ENCODE peak calls at places on chromosomes 4 and X, in ten cellular contexts. B, L, G, O, K, X, J, E, I and N are unnamed samples.
A peak's percentile ranks its signal among the peaks of the same experiment; 100 is the strongest.

GRCh38 chrX:39772057-39772832 is 325.5 kb downstream of the BCOR start:
- DNase-seq in K (no peak), G (no peak), L (no peak), X (peak; percentile 4), E (no peak), I (no peak), B (peak; percentile 94), O (peak; percentile 44), J (no peak), N (no peak)

GRCh38 chr4:168857546-168858314 is 152.3 kb downstream of the CBR4 start:
- DNase-seq in E (no peak), X (no peak), O (peak; percentile 58), B (no peak), L (no peak), J (no peak), I (no peak), G (no peak), K (no peak), N (no peak)

GRCh38 chrX:21989415-21989814 is 42.7 kb upstream of the PHEX start:
- DNase-seq in X (no peak), J (no peak), L (no peak), K (no peak), I (no peak), O (no peak), B (no peak), E (no peak), G (no peak), N (no peak)

GRCh38 chr4:80078361-80079092 is 5.5 kb upstream of the ANTXR2 start:
- DNase-seq in K (no peak), E (no peak), G (no peak), J (no peak), L (no peak), I (no peak), X (no peak), B (no peak), O (no peak), N (no peak)

GRCh38 chr4:31366041-31366440 is 645.9 kb downstream of the PCDH7 start:
- DNase-seq in J (no peak), G (no peak), K (no peak), B (no peak), E (no peak), I (no peak), L (no peak), O (no peak), X (no peak), N (no peak)

GRCh38 chr4:151624606-151625565 is 135.9 kb downstream of the GATB start:
- DNase-seq in B (no peak), I (no peak), E (no peak), O (no peak), X (no peak), J (no peak), K (peak; percentile 29), G (no peak), L (no peak), N (no peak)

GRCh38 chr4:129747756-129748155 is 651.8 kb downstream of the C4orf33 start:
- DNase-seq in B (no peak), L (no peak), K (no peak), E (no peak), O (no peak), X (no peak), G (no peak), J (no peak), I (no peak), N (no peak)

GRCh38 chrX:24347871-24348270 is 12.6 kb upstream of the SUPT20HL1 start:
- DNase-seq in E (no peak), L (no peak), X (no peak), O (peak; percentile 7), B (no peak), J (no peak), I (no peak), G (no peak), K (no peak), N (no peak)

GRCh38 chr4:104395219-104395618 is 99.5 kb downstream of the CXXC4 start:
- DNase-seq in J (no peak), B (peak; percentile 45), O (no peak), I (no peak), X (no peak), G (no peak), L (peak; percentile 39), K (no peak), E (no peak), N (no peak)

GRCh38 chrX:31236231-31236630 is 164.4 kb upstream of the FTHL17 start:
- DNase-seq in B (no peak), G (no peak), L (no peak), I (no peak), E (no peak), X (no peak), K (no peak), O (no peak), J (peak; percentile 48), N (no peak)

GRCh38 chr4:53015681-53016080 is 153.6 kb downstream of the RASL11B start:
- DNase-seq in B (peak; percentile 74), I (no peak), X (peak; percentile 53), L (peak; percentile 58), E (no peak), J (no peak), K (no peak), G (no peak), O (peak; percentile 81), N (no peak)
- TF ChIP-seq CTCF in B (peak; percentile 92), I (peak; percentile 8), X (peak; percentile 77), L (peak; percentile 91), E (no peak), J (peak; percentile 61), K (peak; percentile 42), G (no peak), O (peak; percentile 63), N (peak; percentile 64)

GRCh38 chr4:43189741-43190140 is 297.2 kb downstream of the GRXCR1 start:
- DNase-seq in B (no peak), X (no peak), G (no peak), J (no peak), O (no peak), L (no peak), I (no peak), K (no peak), E (no peak), N (no peak)
- TF ChIP-seq CTCF in B (no peak), X (no peak), G (no peak), J (no peak), O (no peak), L (no peak), I (no peak), K (no peak), E (no peak), N (no peak)

GRCh38 chr4:15145709-15146108 is 143.4 kb downstream of the CPEB2 start:
- DNase-seq in I (no peak), B (no peak), K (no peak), E (no peak), G (no peak), J (no peak), L (no peak), X (no peak), O (no peak), N (no peak)

GRCh38 chr4:15143551-15143950 is 141.3 kb downstream of the CPEB2 start:
- DNase-seq in E (no peak), I (no peak), B (no peak), O (no peak), L (no peak), X (no peak), K (no peak), J (no peak), G (no peak), N (no peak)

GRCh38 chr4:15142201-15142600 is 139.9 kb downstream of the CPEB2 start:
- DNase-seq in K (no peak), O (no peak), X (no peak), I (no peak), B (no peak), G (no peak), E (no peak), L (no peak), J (no peak), N (no peak)

GRCh38 chr4:15144967-15145295 is 142.7 kb downstream of the CPEB2 start:
- DNase-seq in K (no peak), B (no peak), G (no peak), I (no peak), J (no peak), X (no peak), O (no peak), E (no peak), L (no peak), N (no peak)

DNA sequence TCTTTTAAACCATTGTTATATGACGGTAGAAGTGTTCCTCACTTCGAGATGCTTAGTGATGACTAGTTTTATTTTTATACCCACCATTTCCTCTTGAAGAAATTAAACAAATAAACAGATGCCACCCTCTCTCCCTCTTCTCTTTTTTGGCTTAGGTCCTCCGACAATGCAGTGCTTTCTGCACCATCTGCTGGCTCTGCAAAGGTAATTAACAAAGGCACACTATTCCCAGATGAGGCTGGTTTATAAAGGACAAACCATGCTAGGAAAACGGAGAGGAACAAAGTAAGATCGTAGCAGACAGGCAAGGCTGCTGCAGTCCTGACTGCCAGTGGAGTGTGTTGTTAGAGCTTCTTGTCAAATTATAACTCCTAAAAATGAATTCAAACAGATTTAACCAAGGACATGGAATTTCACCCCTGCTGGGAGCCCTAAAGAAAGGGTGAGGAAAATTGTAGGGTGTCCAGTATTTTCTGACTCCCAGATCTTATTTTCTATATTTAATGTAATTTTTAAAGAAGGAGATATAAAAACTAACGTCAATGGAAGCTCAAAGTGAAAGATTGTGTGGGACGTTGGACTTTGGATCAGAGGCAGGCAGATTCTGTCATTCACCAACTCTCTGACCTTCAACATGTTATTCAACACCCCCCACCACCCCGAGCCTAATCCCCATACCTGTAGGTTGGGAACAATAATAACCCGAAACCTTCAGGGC is 142.1 kb downstream of the CPEB2 start:
- DNase-seq in B (no peak), L (no peak), X (no peak), E (no peak), K (no peak), J (no peak), O (no peak), I (no peak), G (no peak), N (no peak)
- TF ChIP-seq CTCF in B (peak; percentile 33), L (peak; percentile 36), X (no peak), E (no peak), K (no peak), J (no peak), O (no peak), I (no peak), G (no peak), N (peak; percentile 28)

DNA sequence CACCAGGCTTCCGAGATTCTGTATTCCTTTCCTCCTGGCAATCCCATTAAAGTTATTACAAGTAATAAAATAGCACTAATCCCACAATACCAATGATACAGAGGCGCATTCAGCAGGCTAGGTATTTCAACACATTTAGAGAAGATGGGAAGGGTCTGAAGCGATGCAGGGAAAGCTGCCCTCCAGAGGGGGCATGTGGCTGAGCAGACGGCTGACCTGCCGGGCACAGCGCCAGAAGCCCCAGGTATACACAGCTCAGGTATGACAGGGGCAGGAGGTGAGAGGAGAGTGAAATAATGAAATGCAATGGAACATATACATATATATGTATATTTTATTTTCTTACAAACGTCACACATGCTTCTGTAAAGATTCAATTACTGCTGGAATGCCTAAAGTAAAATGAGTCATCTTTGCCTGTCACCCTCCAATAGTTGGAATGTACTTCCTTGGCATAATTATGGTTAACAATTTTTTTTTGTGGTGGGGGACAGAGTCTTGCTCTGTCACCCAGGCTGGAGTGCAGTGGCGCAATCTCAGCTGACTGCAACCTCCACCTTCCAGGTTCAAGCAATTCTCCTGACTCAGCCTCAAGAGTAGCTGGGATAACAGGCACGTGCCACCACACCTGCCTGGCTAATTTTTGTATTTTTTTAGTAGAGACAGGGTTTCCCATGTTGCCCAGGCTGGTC is 21.3 kb upstream of the CDKN2AIP start:
- DNase-seq in O (no peak), I (no peak), B (peak; percentile 48), G (no peak), E (no peak), K (no peak), J (no peak), L (no peak), X (no peak), N (no peak)
- TF ChIP-seq CTCF in O (no peak), I (no peak), B (peak; percentile 41), G (no peak), E (no peak), K (no peak), J (no peak), L (no peak), X (no peak), N (no peak)